ENCODE peak calls at places on chromosomes 5 and 9, in six cellular contexts. M is CD8-positive, alpha-beta T cell; P is Caco-2; I is prostate gland; L is esophagus squamous epithelium; R is stomach. Z is an unnamed sample.
A peak's percentile ranks its signal among the peaks of the same experiment; 100 is the strongest.

GRCh38 chr9:113436753-113437515 is 26.4 kb downstream of the C9orf43 start:
- DNase-seq in L (no peak), I (no peak), M (no peak), R (no peak), P (peak; percentile 46), Z (no peak)

GRCh38 chr9:134525070-134525815 is 116.4 kb upstream of the COL5A1 start:
- DNase-seq in P (no peak), L (no peak), I (no peak), R (peak; percentile 21), M (no peak), Z (no peak)

GRCh38 chr9:94806307-94806893 is 79.9 kb downstream of the AOPEP start:
- DNase-seq in L (no peak), M (no peak), I (no peak), P (no peak), R (no peak), Z (no peak)

GRCh38 chr9:90547896-90548295 is 94.7 kb downstream of the DIRAS2 start:
- DNase-seq in R (no peak), M (no peak), L (no peak), I (no peak), P (no peak), Z (no peak)

GRCh38 chr5:16411235-16411634 is 54.4 kb downstream of the ZNF622 start:
- DNase-seq in P (no peak), I (no peak), R (no peak), M (no peak), L (no peak), Z (no peak)

GRCh38 chr5:126117044-126117443 is 306.2 kb upstream of the GRAMD2B start:
- DNase-seq in M (no peak), L (no peak), R (no peak), P (no peak), I (no peak), Z (no peak)

GRCh38 chr5:65480306-65480865 is 1.3 kb downstream of the ADAMTS6 start:
- DNase-seq in R (peak; percentile 72), P (no peak), L (no peak), M (no peak), I (peak; percentile 65), Z (peak; percentile 24)

GRCh38 chr9:130689937-130690700 is 3.5 kb upstream of the EXOSC2 start:
- DNase-seq in P (peak; percentile 89), I (peak; percentile 90), M (no peak), L (no peak), R (peak; percentile 87), Z (no peak)

DNA sequence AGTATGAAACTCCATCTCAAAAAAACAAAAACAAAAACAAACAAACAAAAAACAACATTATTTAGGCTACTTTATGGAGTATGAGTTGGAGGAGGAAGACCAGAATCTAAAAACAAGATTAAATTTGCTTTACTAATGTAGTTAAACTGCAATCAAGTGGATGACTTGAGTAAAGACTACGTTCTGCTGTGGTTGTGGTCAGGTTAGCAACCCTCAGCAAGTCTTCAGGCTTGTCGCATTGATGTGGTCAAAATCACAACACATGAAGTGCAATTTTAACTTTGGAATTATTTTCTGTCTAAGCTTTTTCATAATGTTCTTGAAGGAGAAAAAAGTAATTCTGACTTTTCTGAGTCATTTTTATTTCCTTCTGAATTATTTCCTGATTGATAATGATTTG is 43.1 kb downstream of the PDE6A start:
- DNase-seq in P (no peak), R (no peak), M (no peak), I (no peak), L (no peak), Z (no peak)
- H3K4me1 ChIP-seq in P (peaks cover 11% of the 10 kb centered on the region), R (no peaks in the 10 kb centered on the region), M (no peaks in the 10 kb centered on the region), I (no peaks in the 10 kb centered on the region), L (peaks cover 2% of the 10 kb centered on the region), Z (no peaks in the 10 kb centered on the region)

DNA sequence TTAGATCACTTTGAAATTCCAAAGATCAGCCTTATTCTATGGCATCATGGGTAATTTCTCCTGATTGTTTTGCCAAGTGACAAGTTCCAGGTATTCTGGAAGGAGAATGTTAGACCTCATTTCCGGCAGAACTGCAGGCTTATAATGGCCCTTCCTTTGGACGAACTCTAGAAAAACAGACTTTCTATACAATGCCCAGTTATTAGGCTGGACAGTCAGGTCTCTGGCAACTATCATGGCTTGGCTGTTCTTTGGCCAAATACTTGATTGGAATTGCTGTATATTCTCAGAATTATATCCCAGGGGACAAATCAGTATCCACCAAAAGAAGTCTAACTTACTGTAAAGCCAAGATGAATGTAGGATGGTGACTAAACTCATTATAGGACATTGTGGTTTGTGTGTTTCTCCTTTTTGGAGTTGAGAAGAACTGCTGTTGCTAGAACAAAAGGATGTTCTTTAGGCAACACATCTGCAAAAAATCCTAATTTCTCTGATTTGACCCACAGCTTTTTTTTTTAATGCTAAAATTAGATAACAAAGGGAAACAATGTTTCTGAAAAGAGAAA is 69.0 kb downstream of the ADAMTSL1 start:
- DNase-seq in M (no peak), I (no peak), R (no peak), P (no peak), L (no peak), Z (no peak)
- H3K4me1 ChIP-seq in M (no peaks in the 10 kb centered on the region), I (no peaks in the 10 kb centered on the region), R (no peaks in the 10 kb centered on the region), P (no peaks in the 10 kb centered on the region), L (no peaks in the 10 kb centered on the region), Z (no peaks in the 10 kb centered on the region)

DNA sequence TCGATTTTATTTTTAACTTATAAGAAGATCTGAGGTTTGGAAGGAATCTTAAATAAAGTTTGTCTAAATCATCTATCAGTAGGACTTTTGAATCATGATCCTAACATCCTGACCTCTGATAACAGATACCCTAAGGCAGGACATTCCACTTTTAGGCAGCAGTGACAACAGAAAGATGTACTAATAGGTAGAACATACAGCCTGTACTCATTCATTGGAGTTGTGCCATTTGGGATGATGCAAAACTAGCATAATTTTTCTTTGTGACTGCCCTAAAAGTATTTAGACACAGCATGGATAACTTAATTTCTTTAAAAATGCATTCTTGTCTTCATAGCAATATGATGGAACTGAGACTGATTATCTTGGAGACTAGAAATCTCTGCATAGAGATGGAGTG is 39.7 kb downstream of the CDC42SE2 start:
- DNase-seq in I (no peak), R (no peak), M (no peak), L (no peak), P (no peak), Z (no peak)
- H3K4me1 ChIP-seq in I (no peaks in the 10 kb centered on the region), R (peaks cover 37% of the 10 kb centered on the region), M (peaks cover 68% of the 10 kb centered on the region), L (no peaks in the 10 kb centered on the region), P (peaks cover 5% of the 10 kb centered on the region), Z (peaks cover 55% of the 10 kb centered on the region)

GRCh38 chr5:74312746-74313145 is 327.8 kb downstream of the ENC1 start:
- DNase-seq in P (no peak), L (no peak), M (no peak), R (no peak), I (no peak), Z (no peak)
- H3K4me1 ChIP-seq in P (peaks cover 38% of the 10 kb centered on the region), L (no peaks in the 10 kb centered on the region), M (no peaks in the 10 kb centered on the region), R (peaks cover 10% of the 10 kb centered on the region), I (no peaks in the 10 kb centered on the region), Z (no peaks in the 10 kb centered on the region)